ENCODE peak calls at places on chromosomes 7 and 10, in four cellular contexts. F, L, R and O are unnamed samples.

GRCh38 chr10:79299397-79300370 is 47.6 kb upstream of the PPIF start:
- DNase-seq in F (peak), R (no peak), L (peak), O (no peak)

GRCh38 chr7:123433665-123434064 is 100.7 kb downstream of the IQUB start:
- DNase-seq in F (no peak), R (peak), L (no peak), O (peak)

GRCh38 chr10:116464257-116464656 is 36.6 kb downstream of the PNLIPRP3 start:
- DNase-seq in R (no peak), L (no peak), F (no peak), O (no peak)

GRCh38 chr10:58842860-58843376 is 330.2 kb downstream of the BICC1 start:
- DNase-seq in L (no peak), R (no peak), F (no peak), O (no peak)

GRCh38 chr7:43307522-43307921 is 195.1 kb downstream of the HECW1 start:
- DNase-seq in L (no peak), R (no peak), F (peak), O (no peak)

GRCh38 chr10:4407783-4408182 is 418.2 kb upstream of the AKR1E2 start:
- DNase-seq in F (no peak), L (peak), R (no peak), O (no peak)

GRCh38 chr7:9148687-9149086 is 715.3 kb downstream of the NXPH1 start:
- DNase-seq in F (no peak), R (no peak), L (no peak), O (no peak)

GRCh38 chr10:114332301-114332797 is 72.0 kb downstream of the AFAP1L2 start:
- DNase-seq in F (no peak), L (no peak), R (no peak), O (no peak)

GRCh38 chr10:29471483-29471859 is 163.3 kb downstream of the SVIL start:
- DNase-seq in R (no peak), L (peak), F (peak), O (no peak)

GRCh38 chr7:1864126-1864940 is 194.3 kb downstream of the ELFN1 start:
- DNase-seq in R (no peak), L (no peak), F (no peak), O (peak)

GRCh38 chr7:114051871-114052324 is 133.1 kb upstream of the PPP1R3A start:
- DNase-seq in F (no peak), R (no peak), L (no peak), O (no peak)

GRCh38 chr10:105952153-105952552 is 1212.4 kb downstream of the SORCS1 start:
- DNase-seq in F (peak), L (no peak), R (peak), O (peak)

GRCh38 chr10:116973371-116973905 is 31.5 kb downstream of the SHTN1 start:
- DNase-seq in R (no peak), L (no peak), F (no peak), O (no peak)

GRCh38 chr7:142412551-142413193 is 154.8 kb upstream of the PRSS58 start:
- DNase-seq in R (peak), F (no peak), L (peak), O (peak)

GRCh38 chr7:122305475-122306319 is 1.1 kb upstream of the FEZF1 start:
- DNase-seq in L (peak), F (no peak), R (peak), O (peak)

GRCh38 chr7:98559958-98560357 is 57.1 kb upstream of the NPTX2 start:
- DNase-seq in F (no peak), L (peak), R (no peak), O (peak)

GRCh38 chr10:129993621-129994020 is 29.5 kb upstream of the EBF3 start:
- DNase-seq in F (no peak), R (no peak), L (peak), O (no peak)

GRCh38 chr10:66572700-66573099 is 353.1 kb upstream of the LRRTM3 start:
- DNase-seq in R (no peak), F (no peak), L (no peak), O (peak)

GRCh38 chr10:88066876-88067275 is 203.5 kb downstream of the PTEN start:
- DNase-seq in L (no peak), F (no peak), R (no peak), O (no peak)

GRCh38 chr10:114746531-114746930 is 75.0 kb upstream of the FHIP2A start:
- DNase-seq in L (no peak), F (no peak), R (no peak), O (no peak)

GRCh38 chr7:106165328-106165727 is 53.2 kb upstream of the SYPL1 start:
- DNase-seq in R (no peak), L (peak), F (peak), O (peak)

GRCh38 chr7:51175316-51175991 is 141.2 kb downstream of the COBL start:
- DNase-seq in R (no peak), F (no peak), L (no peak), O (peak)